ENCODE peak calls at places on chromosomes 4 and X, in four cellular contexts. One of them, this sample, is unnamed.

GRCh38 chr4:38669233-38669632 is 5.2 kb downstream of the KLF3 start:
- DNase-seq in IMR-90: no peak
- DNase-seq in mesendoderm: peak
- DNase-seq in H1: no peak
- DNase-seq in this sample: no peak

GRCh38 chrX:67543818-67544217 is at the start of gene AR:
- DNase-seq in IMR-90: peak
- DNase-seq in mesendoderm: peak
- DNase-seq in H1: peak
- DNase-seq in this sample: peak

GRCh38 chr4:10296730-10297129 is 160.5 kb downstream of the ZNF518B start:
- DNase-seq in IMR-90: no peak
- DNase-seq in mesendoderm: peak
- DNase-seq in H1: no peak
- DNase-seq in this sample: no peak

GRCh38 chrX:40127052-40127451 is 29.3 kb upstream of the BCOR start:
- DNase-seq in IMR-90: no peak
- DNase-seq in mesendoderm: no peak
- DNase-seq in H1: no peak
- DNase-seq in this sample: no peak

GRCh38 chr4:41154001-41154813 is 60.1 kb downstream of the APBB2 start:
- DNase-seq in IMR-90: no peak
- DNase-seq in mesendoderm: no peak
- DNase-seq in H1: no peak
- DNase-seq in this sample: no peak

GRCh38 chr4:138241281-138242075 is 671 bp downstream of the SLC7A11 start:
- DNase-seq in IMR-90: peak
- DNase-seq in mesendoderm: no peak
- DNase-seq in H1: no peak
- DNase-seq in this sample: no peak

GRCh38 chrX:27728291-27728690 is 79.5 kb upstream of the MAGEB10 start:
- DNase-seq in IMR-90: peak
- DNase-seq in mesendoderm: peak
- DNase-seq in H1: no peak
- DNase-seq in this sample: no peak

GRCh38 chr4:145619639-145619996 is 433 bp downstream of the MMAA start:
- DNase-seq in IMR-90: peak
- DNase-seq in mesendoderm: no peak
- DNase-seq in H1: no peak
- DNase-seq in this sample: no peak

GRCh38 chr4:74311696-74312313 is 3.5 kb downstream of the EPGN start:
- DNase-seq in IMR-90: peak
- DNase-seq in mesendoderm: peak
- DNase-seq in H1: no peak
- DNase-seq in this sample: no peak

GRCh38 chrX:30888526-30889146 is 418 bp downstream of the TAB3 start:
- DNase-seq in IMR-90: no peak
- DNase-seq in mesendoderm: no peak
- DNase-seq in H1: peak
- DNase-seq in this sample: no peak

GRCh38 chrX:9816094-9816700 is 30.0 kb downstream of the SHROOM2 start:
- DNase-seq in IMR-90: no peak
- DNase-seq in mesendoderm: no peak
- DNase-seq in H1: no peak
- DNase-seq in this sample: no peak

GRCh38 chr4:185018834-185019450 is 652 bp downstream of the HELT start:
- DNase-seq in IMR-90: no peak
- DNase-seq in mesendoderm: peak
- DNase-seq in H1: peak
- DNase-seq in this sample: peak

GRCh38 chr4:172356002-172356401 is 542.8 kb downstream of the GALNTL6 start:
- DNase-seq in IMR-90: no peak
- DNase-seq in mesendoderm: no peak
- DNase-seq in H1: no peak
- DNase-seq in this sample: no peak

GRCh38 chrX:1202251-1202650 is 10.2 kb downstream of the CRLF2 start:
- DNase-seq in IMR-90: no peak
- DNase-seq in mesendoderm: no peak
- DNase-seq in H1: no peak
- DNase-seq in this sample: no peak

GRCh38 chrX:21831496-21831895 is 7.9 kb upstream of the MBTPS2 start:
- DNase-seq in IMR-90: no peak
- DNase-seq in mesendoderm: no peak
- DNase-seq in H1: no peak
- DNase-seq in this sample: no peak

GRCh38 chr4:174629265-174629664 is 107.0 kb upstream of the HPGD start:
- DNase-seq in IMR-90: no peak
- DNase-seq in mesendoderm: no peak
- DNase-seq in H1: no peak
- DNase-seq in this sample: no peak

DNA sequence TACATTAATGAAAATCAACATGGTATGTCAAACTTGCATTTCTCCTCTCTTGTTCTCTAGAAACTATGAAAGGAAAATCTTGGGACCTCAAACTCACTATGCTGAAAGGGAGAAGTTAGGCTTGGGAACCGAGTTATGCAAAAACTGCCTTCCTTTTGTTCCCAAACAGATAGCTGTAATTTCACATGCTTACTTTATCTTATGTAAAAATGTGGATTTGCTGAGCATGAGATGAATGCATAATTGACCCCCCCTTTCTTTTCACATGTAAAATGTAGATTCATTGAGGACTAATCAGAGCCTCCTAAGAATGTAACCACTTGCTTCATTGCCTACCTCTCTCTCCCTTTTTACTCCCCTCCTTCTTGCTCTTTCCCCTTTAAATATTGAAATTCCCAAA is 18.1 kb downstream of the TBC1D9 start:
- DNase-seq in IMR-90: no peak
- DNase-seq in mesendoderm: peak
- DNase-seq in H1: no peak
- DNase-seq in this sample: no peak
- H3K56ac ChIP-seq in IMR-90: no peak
- H3K56ac ChIP-seq in mesendoderm: no peak
- H3K56ac ChIP-seq in H1: no peak
- H3K56ac ChIP-seq in this sample: no peak

GRCh38 chrX:150694738-150695410 is 1.7 kb downstream of the MTMR1 start:
- DNase-seq in IMR-90: no peak
- DNase-seq in mesendoderm: no peak
- DNase-seq in H1: no peak
- DNase-seq in this sample: no peak

GRCh38 chrX:150692837-150693781 is at the start of gene MTMR1:
- DNase-seq in IMR-90: no peak
- DNase-seq in mesendoderm: peak
- DNase-seq in H1: no peak
- DNase-seq in this sample: no peak

GRCh38 chrX:150690126-150690525 is 3.1 kb upstream of the MTMR1 start:
- DNase-seq in IMR-90: peak
- DNase-seq in mesendoderm: no peak
- DNase-seq in H1: no peak
- DNase-seq in this sample: no peak

GRCh38 chrX:150693782-150694574 is 782 bp downstream of the MTMR1 start:
- DNase-seq in IMR-90: peak
- DNase-seq in mesendoderm: peak
- DNase-seq in H1: peak
- DNase-seq in this sample: peak

DNA sequence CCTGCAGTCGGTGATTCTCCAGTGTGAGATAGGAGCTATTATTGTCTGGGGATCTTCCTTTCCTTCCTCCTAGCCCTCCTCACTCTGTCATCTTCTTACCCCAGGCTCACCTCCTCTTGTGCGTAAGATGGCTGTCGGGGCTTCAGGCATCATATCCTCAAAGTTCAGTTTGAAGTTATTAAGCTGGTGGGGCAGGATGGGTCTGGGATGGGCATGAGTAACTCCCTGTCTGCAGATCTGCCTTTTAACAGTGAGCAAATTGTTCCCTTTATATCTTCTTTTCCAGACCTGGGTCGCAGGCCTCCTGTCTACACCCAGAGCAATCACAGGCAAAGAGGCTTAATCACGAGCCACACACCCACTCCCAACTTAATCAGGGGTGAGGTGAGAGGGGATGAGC is 900 bp upstream of the MTMR1 start:
- DNase-seq in IMR-90: no peak
- DNase-seq in mesendoderm: no peak
- DNase-seq in H1: no peak
- DNase-seq in this sample: no peak
- H3K56ac ChIP-seq in IMR-90: peak
- H3K56ac ChIP-seq in mesendoderm: peak
- H3K56ac ChIP-seq in H1: no peak
- H3K56ac ChIP-seq in this sample: no peak

GRCh38 chr4:147594107-147594506 is 23.1 kb upstream of the TMEM184C start:
- DNase-seq in IMR-90: no peak
- DNase-seq in mesendoderm: peak
- DNase-seq in H1: no peak
- DNase-seq in this sample: no peak
- H3K56ac ChIP-seq in IMR-90: no peak
- H3K56ac ChIP-seq in mesendoderm: no peak
- H3K56ac ChIP-seq in H1: no peak
- H3K56ac ChIP-seq in this sample: no peak

GRCh38 chr4:1509366-1509765 is 103.1 kb upstream of the NKX1-1 start:
- DNase-seq in IMR-90: no peak
- DNase-seq in mesendoderm: no peak
- DNase-seq in H1: no peak
- DNase-seq in this sample: no peak
- H3K56ac ChIP-seq in IMR-90: no peak
- H3K56ac ChIP-seq in mesendoderm: no peak
- H3K56ac ChIP-seq in H1: no peak
- H3K56ac ChIP-seq in this sample: no peak

DNA sequence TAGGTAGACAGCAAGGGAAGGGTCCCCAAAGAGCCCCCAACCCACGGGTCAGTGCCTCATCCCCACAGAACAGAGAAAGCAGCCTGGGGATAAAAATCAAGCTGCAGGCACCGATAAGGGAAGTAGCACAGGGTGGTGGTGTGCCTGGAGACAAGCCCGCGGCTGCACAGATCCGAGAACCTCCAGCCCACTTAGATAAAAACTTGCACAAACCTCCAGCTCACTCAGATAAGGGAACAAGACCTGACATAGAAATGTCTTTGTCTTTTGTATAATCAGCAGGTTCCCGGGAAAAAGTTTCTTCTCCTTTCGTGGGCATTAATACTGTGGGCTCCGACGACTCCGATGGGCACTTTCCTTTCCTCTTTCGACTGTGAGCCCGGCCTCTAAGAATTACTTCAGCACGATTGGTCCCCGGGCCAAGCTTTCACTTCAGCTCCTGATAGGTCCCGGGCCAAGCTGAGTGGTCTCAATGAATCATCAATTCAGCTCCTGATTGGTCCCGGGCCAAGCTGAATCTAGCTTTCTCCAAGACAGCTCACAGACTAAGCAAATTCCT is 32.4 kb downstream of the PRDX4 start:
- DNase-seq in IMR-90: peak
- DNase-seq in mesendoderm: peak
- DNase-seq in H1: peak
- DNase-seq in this sample: peak
- H3K56ac ChIP-seq in IMR-90: no peak
- H3K56ac ChIP-seq in mesendoderm: no peak
- H3K56ac ChIP-seq in H1: no peak
- H3K56ac ChIP-seq in this sample: no peak